ENCODE peak calls at places on chromosomes 16 and 17, in five cellular contexts. One of them, this sample, is unnamed.

GRCh38 chr17:31095239-31096105 is 695 bp downstream of the NF1 start:
- DNase-seq in ovary: peak; percentile 79
- DNase-seq in IMR-90: peak; percentile 47
- DNase-seq in AG10803: peak; percentile 40
- DNase-seq in right lobe of liver: peak; percentile 70
- DNase-seq in this sample: no peak

GRCh38 chr16:64907844-64908243 is 214.0 kb downstream of the CDH11 start:
- DNase-seq in ovary: peak; percentile 34
- DNase-seq in IMR-90: peak; percentile 8
- DNase-seq in AG10803: no peak
- DNase-seq in right lobe of liver: no peak
- DNase-seq in this sample: no peak

GRCh38 chr16:46746821-46747776 is 1.0 kb downstream of the MYLK3 start:
- DNase-seq in ovary: no peak
- DNase-seq in IMR-90: no peak
- DNase-seq in AG10803: no peak
- DNase-seq in right lobe of liver: no peak
- DNase-seq in this sample: no peak

GRCh38 chr16:80723091-80723490 is 81.3 kb downstream of the CDYL2 start:
- DNase-seq in ovary: no peak
- DNase-seq in IMR-90: no peak
- DNase-seq in AG10803: no peak
- DNase-seq in right lobe of liver: no peak
- DNase-seq in this sample: no peak

GRCh38 chr16:64648282-64648681 is 473.6 kb downstream of the CDH11 start:
- DNase-seq in ovary: no peak
- DNase-seq in IMR-90: no peak
- DNase-seq in AG10803: no peak
- DNase-seq in right lobe of liver: no peak
- DNase-seq in this sample: no peak

GRCh38 chr17:82231562-82232321 is 2.9 kb downstream of the SLC16A3 start:
- DNase-seq in ovary: peak; percentile 76
- DNase-seq in IMR-90: peak; percentile 40
- DNase-seq in AG10803: peak; percentile 51
- DNase-seq in right lobe of liver: peak; percentile 84
- DNase-seq in this sample: no peak

GRCh38 chr16:87186440-87186839 is 130.8 kb downstream of the C16orf95 start:
- DNase-seq in ovary: no peak
- DNase-seq in IMR-90: no peak
- DNase-seq in AG10803: no peak
- DNase-seq in right lobe of liver: no peak
- DNase-seq in this sample: no peak

GRCh38 chr16:58511933-58512815 is 3.1 kb upstream of the SETD6 start:
- DNase-seq in ovary: peak; percentile 75
- DNase-seq in IMR-90: peak; percentile 55
- DNase-seq in AG10803: peak; percentile 45
- DNase-seq in right lobe of liver: peak; percentile 79
- DNase-seq in this sample: peak; percentile 20

GRCh38 chr17:79721993-79722671 is 8.6 kb upstream of the ENPP7 start:
- DNase-seq in ovary: no peak
- DNase-seq in IMR-90: no peak
- DNase-seq in AG10803: no peak
- DNase-seq in right lobe of liver: no peak
- DNase-seq in this sample: no peak

GRCh38 chr16:30710971-30711370 is 12.0 kb downstream of the SRCAP start:
- DNase-seq in ovary: no peak
- DNase-seq in IMR-90: peak; percentile 39
- DNase-seq in AG10803: no peak
- DNase-seq in right lobe of liver: no peak
- DNase-seq in this sample: no peak

GRCh38 chr16:14564881-14565687 is 65.0 kb downstream of the PARN start:
- DNase-seq in ovary: no peak
- DNase-seq in IMR-90: peak; percentile 14
- DNase-seq in AG10803: peak; percentile 31
- DNase-seq in right lobe of liver: no peak
- DNase-seq in this sample: peak; percentile 22

GRCh38 chr16:88497561-88498420 is 44.7 kb downstream of the ZFPM1 start:
- DNase-seq in ovary: no peak
- DNase-seq in IMR-90: peak; percentile 21
- DNase-seq in AG10803: no peak
- DNase-seq in right lobe of liver: no peak
- DNase-seq in this sample: no peak

GRCh38 chr17:82889496-82890338 is 49.9 kb upstream of the ZNF750 start:
- DNase-seq in ovary: no peak
- DNase-seq in IMR-90: no peak
- DNase-seq in AG10803: no peak
- DNase-seq in right lobe of liver: peak; percentile 84
- DNase-seq in this sample: no peak

GRCh38 chr16:49795513-49795912 is 60.4 kb downstream of the ZNF423 start:
- DNase-seq in ovary: no peak
- DNase-seq in IMR-90: no peak
- DNase-seq in AG10803: no peak
- DNase-seq in right lobe of liver: no peak
- DNase-seq in this sample: no peak

GRCh38 chr17:74432484-74433391 is 850 bp downstream of the GPRC5C start:
- DNase-seq in ovary: peak; percentile 45
- DNase-seq in IMR-90: no peak
- DNase-seq in AG10803: no peak
- DNase-seq in right lobe of liver: no peak
- DNase-seq in this sample: no peak

GRCh38 chr16:25108054-25108453 is 3.5 kb upstream of the LCMT1 start:
- DNase-seq in ovary: no peak
- DNase-seq in IMR-90: no peak
- DNase-seq in AG10803: no peak
- DNase-seq in right lobe of liver: no peak
- DNase-seq in this sample: no peak

GRCh38 chr17:82236142-82236971 is 7.5 kb downstream of the SLC16A3 start:
- DNase-seq in ovary: peak; percentile 85
- DNase-seq in IMR-90: peak; percentile 47
- DNase-seq in AG10803: no peak
- DNase-seq in right lobe of liver: peak; percentile 93
- DNase-seq in this sample: no peak

GRCh38 chr16:71460246-71460645 is 1.8 kb downstream of the ZNF23 start:
- DNase-seq in ovary: no peak
- DNase-seq in IMR-90: peak; percentile 88
- DNase-seq in AG10803: peak; percentile 95
- DNase-seq in right lobe of liver: no peak
- DNase-seq in this sample: peak; percentile 32

GRCh38 chr17:9811086-9811485 is 10.8 kb downstream of the GSG1L2 start:
- DNase-seq in ovary: no peak
- DNase-seq in IMR-90: no peak
- DNase-seq in AG10803: no peak
- DNase-seq in right lobe of liver: no peak
- DNase-seq in this sample: no peak

GRCh38 chr17:67602974-67603373 is 114.8 kb upstream of the NOL11 start:
- DNase-seq in ovary: no peak
- DNase-seq in IMR-90: peak; percentile 49
- DNase-seq in AG10803: peak; percentile 49
- DNase-seq in right lobe of liver: no peak
- DNase-seq in this sample: peak; percentile 18

DNA sequence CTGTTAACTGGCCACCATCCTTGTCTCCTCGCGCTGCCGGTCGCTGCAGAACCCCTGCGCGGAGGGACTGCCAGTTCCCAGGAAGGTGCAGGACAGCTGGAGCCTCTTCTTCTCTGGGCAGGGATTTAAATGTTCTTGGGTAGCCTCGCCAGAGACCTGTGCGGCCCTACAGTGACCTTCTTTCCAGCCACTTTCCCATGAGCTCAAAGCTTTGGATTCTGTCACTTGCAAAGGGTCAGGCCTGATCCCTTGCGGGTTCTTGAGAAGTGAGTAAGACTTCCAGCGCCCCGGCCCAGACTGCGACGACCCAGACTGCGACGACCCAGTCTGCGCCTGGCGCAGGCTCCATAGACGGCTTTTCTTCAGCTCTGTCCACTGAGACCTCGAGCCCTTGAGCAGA is 1.4 kb upstream of the SLFN5 start:
- DNase-seq in ovary: no peak
- DNase-seq in IMR-90: no peak
- DNase-seq in AG10803: no peak
- DNase-seq in right lobe of liver: peak; percentile 47
- DNase-seq in this sample: no peak
- H3K4me3 ChIP-seq in ovary: peak overlapping the region; percentile 53
- H3K4me3 ChIP-seq in IMR-90: no peak overlapping the region
- H3K4me3 ChIP-seq in AG10803: peak overlapping the region; percentile 93
- H3K4me3 ChIP-seq in right lobe of liver: no peak overlapping the region
- H3K4me3 ChIP-seq in this sample: peak overlapping the region; percentile 87

GRCh38 chr16:85968041-85968920 is 69.3 kb downstream of the IRF8 start:
- DNase-seq in ovary: no peak
- DNase-seq in IMR-90: no peak
- DNase-seq in AG10803: no peak
- DNase-seq in right lobe of liver: no peak
- DNase-seq in this sample: no peak

GRCh38 chr16:85963746-85964370 is 64.9 kb downstream of the IRF8 start:
- DNase-seq in ovary: peak; percentile 50
- DNase-seq in IMR-90: no peak
- DNase-seq in AG10803: peak; percentile 26
- DNase-seq in right lobe of liver: no peak
- DNase-seq in this sample: no peak

GRCh38 chr16:85961988-85962915 is 63.3 kb downstream of the IRF8 start:
- DNase-seq in ovary: no peak
- DNase-seq in IMR-90: no peak
- DNase-seq in AG10803: no peak
- DNase-seq in right lobe of liver: no peak
- DNase-seq in this sample: no peak

GRCh38 chr16:85969159-85969558 is 70.2 kb downstream of the IRF8 start:
- DNase-seq in ovary: no peak
- DNase-seq in IMR-90: peak; percentile 47
- DNase-seq in AG10803: peak; percentile 30
- DNase-seq in right lobe of liver: no peak
- DNase-seq in this sample: peak; percentile 29

DNA sequence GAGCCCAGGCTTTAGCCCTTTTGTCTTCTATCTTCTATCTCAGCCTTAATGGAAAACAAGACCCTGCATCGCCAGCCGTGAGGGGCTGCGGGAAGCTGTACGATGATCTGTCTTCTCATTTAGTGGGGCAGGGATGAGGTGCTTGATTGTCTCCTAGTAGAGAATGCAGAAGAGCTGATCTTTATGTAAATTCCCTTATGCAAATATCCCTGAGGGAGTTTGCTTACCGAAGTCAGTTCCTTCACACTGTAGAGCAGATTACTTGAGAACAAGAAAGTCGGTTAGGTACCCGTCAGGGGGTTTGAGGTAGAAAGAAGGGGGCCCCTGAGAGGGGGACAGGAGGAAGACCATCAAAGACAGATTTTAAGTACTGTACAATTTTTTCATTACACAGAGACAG is 66.2 kb downstream of the IRF8 start:
- DNase-seq in ovary: no peak
- DNase-seq in IMR-90: no peak
- DNase-seq in AG10803: no peak
- DNase-seq in right lobe of liver: no peak
- DNase-seq in this sample: no peak
- TF ChIP-seq CTCF in ovary: no peak
- TF ChIP-seq CTCF in IMR-90: no peak
- TF ChIP-seq CTCF in AG10803: no peak
- TF ChIP-seq CTCF in right lobe of liver: no peak
- TF ChIP-seq CTCF in this sample: no peak

DNA sequence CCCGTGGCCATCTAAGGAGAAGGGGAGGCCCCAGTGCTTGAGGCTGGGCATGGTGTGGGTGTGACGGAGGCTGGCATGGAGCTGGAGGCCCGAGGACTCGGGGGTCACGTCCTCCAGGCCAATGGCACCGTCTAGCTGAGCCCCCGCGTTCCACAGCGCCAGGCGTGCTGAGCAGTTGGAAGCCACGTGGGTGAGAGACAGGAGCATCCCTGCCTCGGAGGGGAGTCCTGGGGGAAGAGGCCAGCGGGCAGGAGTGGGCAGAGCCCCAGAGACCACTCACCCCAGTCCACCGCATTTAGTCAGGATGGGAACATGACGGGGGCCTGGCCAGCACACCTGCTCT is 78.8 kb downstream of the RMI2 start:
- DNase-seq in ovary: no peak
- DNase-seq in IMR-90: no peak
- DNase-seq in AG10803: no peak
- DNase-seq in right lobe of liver: no peak
- DNase-seq in this sample: no peak
- H3K4me3 ChIP-seq in ovary: no peak overlapping the region
- H3K4me3 ChIP-seq in IMR-90: no peak overlapping the region
- H3K4me3 ChIP-seq in AG10803: no peak overlapping the region
- H3K4me3 ChIP-seq in right lobe of liver: no peak overlapping the region
- H3K4me3 ChIP-seq in this sample: no peak overlapping the region

GRCh38 chr17:49708515-49709161 is 874 bp upstream of the SLC35B1 start:
- DNase-seq in ovary: no peak
- DNase-seq in IMR-90: no peak
- DNase-seq in AG10803: no peak
- DNase-seq in right lobe of liver: no peak
- DNase-seq in this sample: no peak
- TF ChIP-seq CTCF in ovary: no peak
- TF ChIP-seq CTCF in IMR-90: no peak
- TF ChIP-seq CTCF in AG10803: no peak
- TF ChIP-seq CTCF in right lobe of liver: no peak
- TF ChIP-seq CTCF in this sample: no peak

DNA sequence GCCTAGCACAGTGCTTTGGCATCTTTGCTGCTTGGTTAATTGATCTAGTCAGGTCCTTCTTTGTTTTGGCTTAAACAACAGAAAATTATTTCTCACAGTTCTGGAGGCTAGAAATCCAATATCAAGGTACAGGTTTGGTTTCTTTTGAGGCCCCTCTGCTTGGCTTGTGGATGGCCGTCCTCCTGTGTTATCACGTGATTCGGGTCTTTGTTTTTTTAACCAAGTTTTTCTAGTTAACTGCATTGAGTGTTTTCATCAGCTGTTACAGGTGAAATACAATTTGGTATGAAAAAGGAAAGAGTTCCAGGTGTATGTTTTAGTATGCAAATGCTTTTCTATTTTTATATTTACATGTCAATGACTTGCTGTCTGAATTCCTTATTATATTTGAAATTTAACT is 2.8 kb downstream of the NLK start:
- DNase-seq in ovary: no peak
- DNase-seq in IMR-90: no peak
- DNase-seq in AG10803: no peak
- DNase-seq in right lobe of liver: no peak
- DNase-seq in this sample: no peak
- H3K4me3 ChIP-seq in ovary: no peak overlapping the region
- H3K4me3 ChIP-seq in IMR-90: peak overlapping the region; percentile 36
- H3K4me3 ChIP-seq in AG10803: no peak overlapping the region
- H3K4me3 ChIP-seq in right lobe of liver: no peak overlapping the region
- H3K4me3 ChIP-seq in this sample: no peak overlapping the region

GRCh38 chr17:564526-564925 is 150.1 kb downstream of the VPS53 start:
- DNase-seq in ovary: no peak
- DNase-seq in IMR-90: no peak
- DNase-seq in AG10803: no peak
- DNase-seq in right lobe of liver: no peak
- DNase-seq in this sample: no peak

GRCh38 chr17:563646-564045 is 151.0 kb downstream of the VPS53 start:
- DNase-seq in ovary: no peak
- DNase-seq in IMR-90: no peak
- DNase-seq in AG10803: no peak
- DNase-seq in right lobe of liver: no peak
- DNase-seq in this sample: no peak

GRCh38 chr17:562174-562573 is 152.5 kb downstream of the VPS53 start:
- DNase-seq in ovary: no peak
- DNase-seq in IMR-90: no peak
- DNase-seq in AG10803: no peak
- DNase-seq in right lobe of liver: no peak
- DNase-seq in this sample: no peak

GRCh38 chr17:561118-561517 is 153.5 kb downstream of the VPS53 start:
- DNase-seq in ovary: no peak
- DNase-seq in IMR-90: peak; percentile 85
- DNase-seq in AG10803: peak; percentile 43
- DNase-seq in right lobe of liver: no peak
- DNase-seq in this sample: no peak

GRCh38 chr17:565506-565905 is 149.1 kb downstream of the VPS53 start:
- DNase-seq in ovary: no peak
- DNase-seq in IMR-90: no peak
- DNase-seq in AG10803: no peak
- DNase-seq in right lobe of liver: no peak
- DNase-seq in this sample: no peak
- TF ChIP-seq CTCF in ovary: no peak
- TF ChIP-seq CTCF in IMR-90: peak; percentile 26
- TF ChIP-seq CTCF in AG10803: no peak
- TF ChIP-seq CTCF in right lobe of liver: no peak
- TF ChIP-seq CTCF in this sample: no peak

This sample was measured in astrocyte of the cerebellum.